ENCODE peak calls at places on chromosomes 5 and 9, in six cellular contexts. B is A549, O is upper lobe of left lung, D is ovary, L is HepG2, C is transverse colon. N is an unnamed sample.

GRCh38 chr5:60883229-60883628 is 39.2 kb upstream of the ELOVL7 start:
- DNase-seq in C (no peak), B (peak), D (no peak), O (no peak), L (peak), N (no peak)

GRCh38 chr9:109799141-109799540 is 19.1 kb downstream of the PALM2AKAP2 start:
- DNase-seq in B (no peak), L (no peak), O (no peak), D (no peak), C (no peak), N (no peak)

GRCh38 chr5:83955916-83956315 is 235.3 kb upstream of the HAPLN1 start:
- DNase-seq in B (no peak), L (no peak), O (no peak), D (no peak), C (no peak), N (no peak)

GRCh38 chr5:15191012-15191411 is 309.0 kb upstream of the FBXL7 start:
- DNase-seq in L (no peak), B (no peak), O (no peak), C (no peak), D (no peak), N (no peak)

GRCh38 chr5:138438724-138439536 is at the start of gene REEP2:
- DNase-seq in O (peak), C (peak), D (peak), L (no peak), B (peak), N (no peak)

GRCh38 chr9:7910426-7911015 is 110.9 kb upstream of the DMAC1 start:
- DNase-seq in B (no peak), O (no peak), D (no peak), L (no peak), C (peak), N (no peak)

GRCh38 chr9:124674651-124675050 is 96.5 kb downstream of the NR6A1 start:
- DNase-seq in L (no peak), C (no peak), B (no peak), O (no peak), D (no peak), N (no peak)

GRCh38 chr5:83654427-83654994 is 66.1 kb downstream of the HAPLN1 start:
- DNase-seq in O (no peak), D (no peak), L (no peak), C (no peak), B (no peak), N (no peak)

GRCh38 chr9:35051069-35051967 is 21.1 kb downstream of the VCP start:
- DNase-seq in B (peak), L (peak), D (peak), O (no peak), C (peak), N (no peak)

GRCh38 chr5:8478308-8478707 is 609.4 kb downstream of the MTRR start:
- DNase-seq in B (no peak), C (no peak), D (no peak), L (no peak), O (no peak), N (no peak)

GRCh38 chr9:112299514-112299913 is 33.9 kb downstream of the PTBP3 start:
- DNase-seq in D (no peak), B (peak), C (no peak), O (no peak), L (peak), N (no peak)

DNA sequence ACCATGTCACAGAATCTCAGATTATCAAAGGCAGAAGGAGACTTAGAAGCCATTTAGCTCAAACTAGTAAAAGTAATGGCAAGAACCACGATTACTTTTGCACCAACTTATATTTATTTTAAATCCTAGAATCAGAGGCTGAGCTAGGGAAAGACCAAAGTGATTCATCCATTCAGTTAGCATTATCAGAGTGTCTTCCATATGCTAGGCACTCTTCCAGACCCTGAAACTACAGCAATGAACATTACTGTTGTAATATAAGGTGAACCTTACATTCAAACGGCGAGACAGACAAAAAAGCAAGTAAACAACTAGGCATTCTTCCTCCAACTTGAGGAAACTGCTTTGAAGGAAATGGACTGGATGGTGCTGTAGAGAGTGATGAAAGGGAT is 7.9 kb downstream of the PDE6A start:
- DNase-seq in L (no peak), D (no peak), B (no peak), C (no peak), O (no peak), N (no peak)
- H3K27ac ChIP-seq in L (no peak), D (no peak), B (peak), C (peak), O (no peak), N (no peak)

GRCh38 chr9:136667217-136667939 is 4.7 kb downstream of the EGFL7 start:
- DNase-seq in O (peak), B (no peak), C (no peak), D (no peak), L (no peak), N (no peak)
- TF ChIP-seq EP300 in O (no peak), B (no peak), C (no peak), D (no peak), L (no peak), N (no peak)

GRCh38 chr5:33205070-33205469 is 235.7 kb upstream of the TARS1 start:
- DNase-seq in L (no peak), C (no peak), B (no peak), O (no peak), D (no peak), N (no peak)
- H3K27ac ChIP-seq in L (no peak), C (no peak), B (no peak), O (no peak), D (no peak), N (no peak)

DNA sequence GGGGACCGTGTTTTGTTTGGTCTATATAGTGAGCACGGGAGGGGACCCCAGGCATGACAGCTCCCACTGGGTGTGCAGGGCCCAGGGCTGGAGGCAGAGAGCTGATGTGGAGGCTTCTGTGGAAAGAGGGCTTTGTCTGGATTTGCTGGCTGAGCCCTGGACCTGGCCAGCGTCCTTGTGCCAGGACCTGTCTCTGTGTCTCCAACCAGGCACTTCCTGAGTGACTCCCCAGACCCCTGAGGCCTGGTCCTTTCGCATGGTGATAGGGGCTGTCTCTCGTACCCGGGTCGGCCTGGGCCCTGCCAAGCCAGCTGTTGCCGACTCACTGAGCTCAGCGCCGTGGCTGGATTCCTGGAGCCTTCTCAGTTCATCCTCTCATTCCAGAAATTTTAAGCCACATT is 77.6 kb downstream of the ADAMTS2 start:
- DNase-seq in B (no peak), D (peak), C (peak), L (no peak), O (no peak), N (peak)
- TF ChIP-seq EP300 in B (no peak), D (no peak), C (no peak), L (no peak), O (no peak), N (no peak)